ENCODE peak calls at places on chromosomes 7 and 10, in eight cellular contexts. X, C, D, T, F, H, P and W are unnamed samples.

GRCh38 chr7:151081170-151082101 is 827 bp upstream of the FASTK start:
- DNase-seq in X (no peak), C (no peak), D (no peak), T (peak; percentile 21), F (peak; percentile 83), H (no peak), P (no peak), W (peak; percentile 83)

GRCh38 chr7:29891766-29892165 is 85.5 kb downstream of the WIPF3 start:
- DNase-seq in X (no peak), C (no peak), D (no peak), T (no peak), F (no peak), H (no peak), P (no peak), W (no peak)

GRCh38 chr10:129547583-129547982 is 80.5 kb downstream of the MGMT start:
- DNase-seq in X (no peak), C (peak; percentile 12), D (no peak), T (no peak), F (peak; percentile 21), H (no peak), P (no peak), W (no peak)

GRCh38 chr10:127849896-127850295 is 42.8 kb downstream of the CLRN3 start:
- DNase-seq in X (no peak), C (no peak), D (no peak), T (no peak), F (no peak), H (no peak), P (no peak), W (no peak)

GRCh38 chr7:73423519-73424485 is 9.8 kb upstream of the FZD9 start:
- DNase-seq in X (no peak), C (peak; percentile 26), D (no peak), T (no peak), F (no peak), H (no peak), P (peak; percentile 24), W (no peak)

GRCh38 chr10:86976362-86977056 is 8.2 kb downstream of the ADIRF start:
- DNase-seq in X (no peak), C (no peak), D (no peak), T (no peak), F (no peak), H (no peak), P (no peak), W (no peak)

GRCh38 chr10:87671416-87671815 is 11.7 kb downstream of the PAPSS2 start:
- DNase-seq in X (no peak), C (peak; percentile 67), D (no peak), T (no peak), F (no peak), H (no peak), P (no peak), W (no peak)

GRCh38 chr7:112059675-112060074 is 146.5 kb downstream of the DOCK4 start:
- DNase-seq in X (no peak), C (no peak), D (no peak), T (no peak), F (no peak), H (no peak), P (no peak), W (no peak)

GRCh38 chr7:801940-802364 is 30.3 kb upstream of the SUN1 start:
- DNase-seq in X (no peak), C (no peak), D (no peak), T (no peak), F (peak; percentile 55), H (peak; percentile 74), P (peak; percentile 17), W (peak; percentile 84)